ENCODE peak calls at places on chromosome 15, in four cellular contexts. J is K562, W is GM12878, V is endothelial cell of umbilical vein. Q is an unnamed sample. For H3K4me1, the result is how much of the 10 kb centered on the place peaks cover.

GRCh38 chr15:95024388-95024787 is 793.0 kb downstream of the MCTP2 start:
- DNase-seq in J (peak), W (no peak), V (peak), Q (peak)

GRCh38 chr15:87263844-87264243 is 992.7 kb downstream of the NTRK3 start:
- DNase-seq in J (no peak), V (no peak), W (no peak), Q (no peak)

GRCh38 chr15:74901612-74902063 is 5.0 kb downstream of the FAM219B start:
- DNase-seq in J (peak), W (no peak), V (peak), Q (peak)

GRCh38 chr15:29424118-29424517 is 154.5 kb upstream of the NSMCE3 start:
- DNase-seq in W (no peak), V (no peak), J (peak), Q (no peak)

GRCh38 chr15:95558131-95558530 is 772.4 kb upstream of the NR2F2 start:
- DNase-seq in J (no peak), V (peak), W (no peak), Q (peak)

GRCh38 chr15:57703387-57703786 is 3.1 kb upstream of the POLR2M start:
- DNase-seq in J (no peak), W (no peak), V (peak), Q (no peak)

GRCh38 chr15:60584355-60585023 is 105.5 kb upstream of the ICE2 start:
- DNase-seq in W (no peak), J (no peak), V (no peak), Q (no peak)

GRCh38 chr15:29560896-29561295 is 261.4 kb downstream of the TJP1 start:
- DNase-seq in W (no peak), V (no peak), J (no peak), Q (no peak)

GRCh38 chr15:71542836-71543235 is 267.5 kb upstream of the NR2E3 start:
- DNase-seq in W (no peak), J (no peak), V (no peak), Q (no peak)

GRCh38 chr15:77816983-77817382 is 184.3 kb upstream of the LINGO1 start:
- DNase-seq in J (no peak), W (no peak), V (no peak), Q (no peak)

GRCh38 chr15:28998511-28998910 is 112.7 kb downstream of the APBA2 start:
- DNase-seq in W (no peak), V (no peak), J (no peak), Q (no peak)

GRCh38 chr15:77632760-77633133 is at the start of gene LINGO1:
- DNase-seq in J (peak), W (no peak), V (no peak), Q (no peak)

GRCh38 chr15:48564690-48565089 is 80.8 kb downstream of the FBN1 start:
- DNase-seq in V (peak), J (no peak), W (no peak), Q (no peak)

GRCh38 chr15:27077790-27078189 is 106.8 kb downstream of the GABRG3 start:
- DNase-seq in V (no peak), J (peak), W (no peak), Q (no peak)

GRCh38 chr15:77775373-77775772 is 142.7 kb upstream of the LINGO1 start:
- DNase-seq in W (no peak), V (no peak), J (no peak), Q (no peak)

GRCh38 chr15:48856947-48857346 is 21.0 kb upstream of the EID1 start:
- DNase-seq in J (no peak), W (no peak), V (no peak), Q (peak)

GRCh38 chr15:89139613-89140499 is 51.6 kb downstream of the ABHD2 start:
- DNase-seq in W (no peak), J (no peak), V (no peak), Q (no peak)

GRCh38 chr15:34336947-34337556 is 529 bp downstream of the SLC12A6 start:
- DNase-seq in V (no peak), W (no peak), J (no peak), Q (no peak)

GRCh38 chr15:85026304-85027032 is 44.8 kb downstream of the PDE8A start:
- DNase-seq in J (no peak), W (no peak), V (no peak), Q (no peak)

GRCh38 chr15:98070132-98070531 is 109.6 kb downstream of the ARRDC4 start:
- DNase-seq in J (no peak), W (no peak), V (no peak), Q (no peak)

GRCh38 chr15:64521726-64522164 is 61.4 kb downstream of the ZNF609 start:
- DNase-seq in W (no peak), J (peak), V (no peak), Q (peak)

GRCh38 chr15:57544840-57545239 is 46.9 kb upstream of the MYZAP start:
- DNase-seq in J (no peak), V (no peak), W (no peak), Q (no peak)

GRCh38 chr15:88803241-88803919 is at the start of gene ACAN:
- DNase-seq in W (no peak), V (no peak), J (no peak), Q (no peak)

GRCh38 chr15:57922780-57923179 is 142.7 kb downstream of the ALDH1A2 start:
- DNase-seq in J (no peak), W (no peak), V (peak), Q (no peak)

GRCh38 chr15:31236184-31237041 is 90.2 kb upstream of the KLF13 start:
- DNase-seq in V (peak), J (peak), W (no peak), Q (peak)

GRCh38 chr15:77942611-77943211 is 134.8 kb downstream of the TBC1D2B start:
- DNase-seq in W (no peak), J (no peak), V (no peak), Q (no peak)

GRCh38 chr15:75200765-75201608 is 695 bp upstream of the C15orf39 start:
- DNase-seq in J (peak), W (no peak), V (peak), Q (no peak)

GRCh38 chr15:49242820-49243219 is 72.8 kb downstream of the GALK2 start:
- DNase-seq in V (no peak), W (no peak), J (peak), Q (peak)

GRCh38 chr15:45637552-45638033 is 2.8 kb downstream of the SQOR start:
- DNase-seq in V (peak), J (peak), W (peak), Q (peak)

DNA sequence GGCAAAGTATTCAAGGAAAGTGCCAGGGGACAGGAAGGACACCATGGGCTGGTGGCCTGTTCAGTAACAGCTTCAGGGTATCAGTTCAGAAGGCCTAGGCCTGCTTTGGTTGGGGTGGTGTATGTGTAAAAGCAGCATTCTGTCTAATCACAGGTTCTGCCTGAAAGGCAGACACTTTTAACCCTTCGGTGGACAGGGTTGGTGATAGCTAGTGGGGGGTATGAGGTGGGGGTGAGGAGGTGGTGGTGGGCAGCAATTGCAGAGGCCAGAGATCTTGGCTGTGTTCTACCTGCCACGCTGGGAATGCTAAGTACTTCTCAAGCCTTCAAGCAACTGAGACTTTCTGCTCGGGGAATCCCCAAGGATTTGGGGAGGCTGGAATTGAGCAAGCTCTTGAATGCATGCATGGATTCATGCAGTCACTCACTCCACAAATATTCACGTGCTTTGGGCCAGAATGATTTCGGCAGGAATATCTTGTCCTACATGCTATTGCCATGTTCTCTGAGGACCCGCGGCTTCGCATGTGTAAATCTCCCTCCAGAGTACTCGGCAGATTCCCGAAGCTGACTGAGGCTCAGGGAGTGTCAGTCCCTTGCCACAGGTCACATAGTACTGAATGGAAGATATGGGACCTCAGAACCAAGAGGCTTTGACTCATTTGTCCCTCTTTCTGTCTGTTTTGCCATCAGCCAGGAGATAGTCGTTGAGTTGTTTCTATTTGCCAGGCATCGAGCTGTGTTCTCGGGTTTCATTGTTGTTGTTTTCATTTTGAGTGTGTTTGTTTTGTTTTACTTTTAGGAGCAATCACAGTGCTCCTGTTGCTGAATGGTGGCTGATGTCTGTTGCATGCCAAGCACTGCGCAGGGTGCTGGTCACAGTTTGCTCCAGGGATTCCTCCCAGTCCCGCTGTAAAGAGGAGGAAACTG is 65.5 kb downstream of the SMAD3 start:
- DNase-seq in W (no peak), J (no peak), V (no peak), Q (peak)
- H3K4me1 ChIP-seq in W (half or more), J (under half), V (half or more), Q (half or more)

GRCh38 chr15:26069204-26069603 is 206.1 kb upstream of the ATP10A start:
- DNase-seq in W (no peak), V (no peak), J (no peak), Q (no peak)

GRCh38 chr15:26075770-26076169 is 212.6 kb upstream of the ATP10A start:
- DNase-seq in W (no peak), V (no peak), J (no peak), Q (no peak)

GRCh38 chr15:26070095-26070532 is 207.0 kb upstream of the ATP10A start:
- DNase-seq in J (no peak), V (no peak), W (no peak), Q (no peak)

DNA sequence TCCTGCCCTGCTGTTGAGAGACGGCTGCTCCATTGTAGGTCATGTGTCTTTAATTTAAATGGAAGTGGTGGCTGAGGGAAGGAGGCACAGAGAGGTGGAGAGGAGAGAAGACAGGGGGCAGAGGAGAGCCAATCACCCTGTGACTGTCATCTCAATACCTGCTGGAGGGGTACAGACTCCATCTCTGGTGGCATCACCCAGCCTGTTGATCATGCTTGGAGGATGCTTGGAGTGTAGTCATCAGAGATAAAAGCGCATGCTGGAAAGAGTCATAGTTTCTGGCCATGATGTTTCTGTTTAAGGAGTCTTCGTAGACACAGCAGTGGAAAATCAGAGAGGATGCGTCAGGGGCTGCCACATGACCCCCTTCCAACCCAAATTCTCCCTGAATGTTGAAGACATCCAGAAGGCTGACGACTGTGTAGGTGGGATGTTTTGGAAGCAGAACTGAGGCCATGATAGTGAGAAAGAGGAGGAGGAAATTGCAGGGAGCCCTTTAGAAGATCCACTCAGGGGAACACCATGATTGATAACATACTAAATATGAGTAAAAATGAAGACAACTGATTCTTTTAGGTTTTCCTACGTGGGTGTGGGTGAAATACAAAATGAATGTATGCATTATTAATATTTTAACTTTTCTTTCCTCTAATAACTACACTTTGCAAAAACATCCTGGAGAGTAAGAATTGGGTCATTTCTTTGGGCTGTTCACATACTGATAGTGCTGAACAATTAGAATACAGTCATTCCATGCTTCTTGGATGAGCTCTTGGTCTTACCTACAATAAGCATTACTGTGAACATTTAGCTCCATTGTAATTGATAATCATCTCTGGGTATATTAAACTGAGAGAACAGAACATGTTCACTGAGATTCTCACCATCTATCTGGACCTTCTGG is 210.6 kb upstream of the ATP10A start:
- DNase-seq in W (no peak), V (no peak), J (no peak), Q (no peak)
- TF ChIP-seq FOS in W (no peak), V (no peak), J (no peak), Q (no peak)

DNA sequence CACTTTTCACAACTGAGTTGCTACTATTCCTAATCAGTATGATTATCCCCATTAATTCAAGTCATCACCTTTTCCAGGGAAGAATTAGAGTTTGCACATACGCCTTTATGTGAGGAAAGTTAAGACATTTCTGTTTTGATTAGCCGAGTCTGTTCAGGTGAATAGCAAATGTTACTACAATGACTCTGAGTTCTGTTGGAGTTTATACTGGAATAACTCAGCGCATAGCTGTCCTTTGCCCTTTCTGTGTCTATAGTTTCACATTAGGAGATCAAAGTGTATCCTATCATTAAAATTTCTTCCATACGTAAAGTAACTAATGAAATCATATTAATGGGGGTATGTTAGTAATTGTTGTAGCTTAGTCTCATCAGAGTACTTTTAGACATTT is 4.9 kb downstream of the RAB8B start:
- DNase-seq in J (no peak), W (no peak), V (no peak), Q (no peak)
- H3K4me1 ChIP-seq in J (under half), W (under half), V (under half), Q (under half)

DNA sequence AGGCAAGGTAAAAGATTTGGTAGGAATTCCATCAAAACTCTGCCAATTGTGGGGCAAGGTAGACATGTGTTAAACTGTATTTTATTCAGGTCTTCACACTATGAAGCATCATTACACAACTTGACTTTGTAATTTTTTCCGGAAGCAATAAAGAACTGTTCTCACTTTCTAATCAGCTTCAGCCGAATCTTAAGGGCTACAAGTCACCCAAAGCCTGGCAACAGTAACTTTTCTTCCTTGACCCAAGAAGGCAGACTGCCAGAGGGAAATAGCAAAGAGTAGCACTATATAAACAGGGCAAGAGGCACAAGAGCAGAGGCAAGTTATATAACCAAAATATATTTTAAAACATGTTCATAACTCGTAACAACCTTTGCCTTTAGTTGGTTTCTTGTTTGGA is 1.5 kb downstream of the SLTM start:
- DNase-seq in J (peak), W (peak), V (peak), Q (peak)
- TF ChIP-seq FOS in J (no peak), W (no peak), V (no peak), Q (no peak)

DNA sequence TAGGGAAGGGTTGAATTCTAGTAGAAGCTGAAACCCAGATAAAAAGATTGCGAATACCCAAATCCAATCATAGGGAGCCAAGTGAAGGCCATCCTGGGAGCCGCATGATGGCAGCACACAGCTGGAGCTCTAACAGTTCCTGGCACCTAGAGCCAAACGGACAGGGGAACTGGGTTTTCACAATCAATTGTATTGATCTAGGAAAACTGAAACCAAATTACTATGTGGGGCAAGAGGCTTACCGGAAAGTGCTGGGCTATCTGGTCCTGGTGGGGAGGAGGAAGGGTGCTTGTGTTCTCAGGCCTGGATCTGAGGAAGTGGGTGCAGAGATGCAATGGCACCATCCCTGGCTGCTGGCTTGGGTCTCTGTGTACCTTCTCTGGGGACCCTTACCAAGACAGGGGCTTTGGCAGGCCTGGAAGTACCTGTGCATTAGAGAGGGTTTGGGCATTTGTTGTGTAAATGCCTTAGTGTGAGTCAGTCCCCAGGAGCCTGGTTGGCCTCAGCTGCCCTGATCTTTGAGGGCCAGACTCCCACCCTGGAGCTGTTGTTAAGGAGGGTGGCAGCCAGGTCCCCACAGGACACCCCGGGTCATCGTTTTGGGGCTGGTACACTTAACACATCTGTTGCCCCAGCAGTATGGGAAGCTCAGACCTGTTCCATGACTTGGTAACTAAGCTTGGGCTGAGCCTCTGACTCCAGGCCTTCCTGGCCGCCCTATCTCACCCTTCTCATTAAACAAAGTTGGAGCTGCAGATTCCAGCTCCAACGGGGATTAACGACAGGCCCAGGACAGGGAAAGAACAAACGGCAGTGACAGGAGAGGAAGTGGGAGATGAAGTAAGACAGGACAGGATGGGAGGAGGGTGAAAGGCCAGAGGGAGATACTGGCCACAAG is 8.9 kb upstream of the FURIN start:
- DNase-seq in V (no peak), J (no peak), W (no peak), Q (no peak)
- H3K4me1 ChIP-seq in V (under half), J (under half), W (under half), Q (under half)

GRCh38 chr15:79635897-79636596 is 203.9 kb downstream of the MINAR1 start:
- DNase-seq in V (no peak), J (no peak), W (no peak), Q (peak)
- TF ChIP-seq FOS in V (no peak), J (no peak), W (no peak), Q (no peak)

GRCh38 chr15:41558400-41559238 is at the start of gene TYRO3:
- DNase-seq in V (peak), J (peak), W (no peak), Q (no peak)
- H3K4me1 ChIP-seq in V (under half), J (half or more), W (under half), Q (under half)

GRCh38 chr15:99282129-99282528 is 30.8 kb downstream of the LRRC28 start:
- DNase-seq in W (no peak), J (no peak), V (peak), Q (no peak)
- TF ChIP-seq FOS in W (no peak), J (no peak), V (no peak), Q (no peak)

GRCh38 chr15:92037446-92037845 is 183.9 kb downstream of the SLCO3A1 start:
- DNase-seq in W (no peak), V (no peak), J (no peak), Q (no peak)

GRCh38 chr15:92033723-92034122 is 180.2 kb downstream of the SLCO3A1 start:
- DNase-seq in V (no peak), W (no peak), J (no peak), Q (no peak)

GRCh38 chr15:92035961-92036360 is 182.5 kb downstream of the SLCO3A1 start:
- DNase-seq in W (no peak), V (no peak), J (no peak), Q (no peak)

GRCh38 chr15:92033319-92033718 is 179.8 kb downstream of the SLCO3A1 start:
- DNase-seq in J (no peak), W (no peak), V (no peak), Q (no peak)

DNA sequence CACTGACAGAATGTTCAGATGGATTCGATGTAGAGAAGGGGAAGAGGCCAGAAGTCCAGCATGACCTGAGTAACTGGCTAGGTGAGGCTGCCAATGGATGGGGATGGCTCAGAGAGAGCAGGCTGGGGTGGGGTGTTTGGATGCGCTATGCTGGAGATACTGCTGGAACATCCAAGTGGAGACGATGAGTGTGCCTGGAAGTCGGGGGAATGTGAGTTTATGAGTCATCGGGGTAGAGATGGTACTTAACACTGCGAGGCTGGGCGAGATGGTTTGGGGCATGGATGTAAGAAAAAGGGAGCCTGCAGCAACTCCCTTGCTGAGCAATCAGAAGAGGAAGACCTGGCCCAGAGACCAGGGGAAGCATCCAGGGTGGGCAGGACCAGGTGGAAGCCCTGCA is 180.7 kb downstream of the SLCO3A1 start:
- DNase-seq in V (no peak), J (no peak), W (no peak), Q (no peak)
- H3K4me1 ChIP-seq in V (under half), J (under half), W (under half), Q (under half)

Q was measured in IMR-90.